ENCODE peak calls at places on chromosomes 13 and 19, in four cellular contexts. E, M, I and J are unnamed samples.

GRCh38 chr13:44894001-44894770 is 95.1 kb downstream of the NUFIP1 start:
- DNase-seq in E (no peak), M (no peak), I (no peak), J (no peak)

GRCh38 chr13:43686557-43686956 is 100.2 kb downstream of the ENOX1 start:
- DNase-seq in E (no peak), M (peak), I (peak), J (peak)

GRCh38 chr13:48431431-48431830 is 18.5 kb upstream of the LPAR6 start:
- DNase-seq in E (no peak), M (no peak), I (no peak), J (peak)

GRCh38 chr13:51998723-51999471 is 12.4 kb downstream of the ATP7B start:
- DNase-seq in E (no peak), M (no peak), I (no peak), J (no peak)

GRCh38 chr13:110826861-110827672 is 87.8 kb downstream of the ANKRD10 start:
- DNase-seq in E (no peak), M (no peak), I (no peak), J (no peak)

GRCh38 chr19:19103167-19103566 is 35.1 kb downstream of the TMEM161A start:
- DNase-seq in E (no peak), M (no peak), I (no peak), J (no peak)

GRCh38 chr19:4831351-4832340 is at the start of gene TICAM1:
- DNase-seq in E (peak), M (peak), I (peak), J (peak)

GRCh38 chr19:15014579-15014978 is 34.7 kb upstream of the CASP14 start:
- DNase-seq in E (no peak), M (no peak), I (no peak), J (no peak)

GRCh38 chr13:35856721-35857346 is 274.3 kb downstream of the DCLK1 start:
- DNase-seq in E (no peak), M (no peak), I (no peak), J (no peak)

GRCh38 chr19:39845172-39845571 is 1.0 kb downstream of the FBL start:
- DNase-seq in E (no peak), M (no peak), I (no peak), J (no peak)

GRCh38 chr19:49985926-49986325 is 25.0 kb upstream of the SIGLEC11 start:
- DNase-seq in E (no peak), M (no peak), I (no peak), J (no peak)

GRCh38 chr19:56966225-56966696 is 125.7 kb upstream of the PEG3 start:
- DNase-seq in E (no peak), M (no peak), I (no peak), J (no peak)